ENCODE peak calls at places on chromosomes 5 and 9, in nine cellular contexts. O is fibroblast of lung; Y is adipocyte; M is mesendoderm; X is GM12865; Z is cardiac muscle cell; D is AG10803; A is heart left ventricle; H is CD4-positive, alpha-beta memory T cell. B is an unnamed sample.

GRCh38 chr9:4277531-4277991 is 22.3 kb downstream of the GLIS3 start:
- DNase-seq in Y (peak; percentile 43), Z (peak; percentile 28), D (no peak), M (no peak), O (peak; percentile 72), X (no peak), A (no peak), H (no peak), B (no peak)

GRCh38 chr5:106415541-106415940 is 1255.2 kb downstream of the EFNA5 start:
- DNase-seq in A (no peak), Y (peak; percentile 84), H (no peak), X (no peak), M (no peak), D (peak; percentile 88), Z (peak; percentile 20), O (peak; percentile 95), B (no peak)

GRCh38 chr5:151020304-151021031 is at the start of gene GPX3:
- DNase-seq in H (peak; percentile 17), O (peak; percentile 56), M (peak; percentile 93), A (peak; percentile 97), X (no peak), Y (peak; percentile 76), Z (peak; percentile 59), D (peak; percentile 34), B (no peak)

GRCh38 chr5:139650031-139650688 is 2.0 kb downstream of the CXXC5 start:
- DNase-seq in A (peak; percentile 70), M (peak; percentile 74), Z (no peak), Y (peak; percentile 76), O (no peak), H (no peak), X (peak; percentile 60), D (no peak), B (no peak)

GRCh38 chr9:129866373-129867137 is 31.3 kb downstream of the USP20 start:
- DNase-seq in Z (no peak), H (peak; percentile 70), O (no peak), X (no peak), Y (no peak), D (no peak), A (no peak), M (no peak), B (peak; percentile 89)

GRCh38 chr9:31210982-31211570 is 1173.4 kb upstream of the ACO1 start:
- DNase-seq in X (no peak), M (peak; percentile 40), D (no peak), O (no peak), H (no peak), Y (no peak), A (no peak), Z (peak; percentile 45), B (no peak)

GRCh38 chr5:75716715-75717081 is 539 bp downstream of the POC5 start:
- DNase-seq in O (no peak), D (no peak), M (no peak), Z (no peak), A (no peak), Y (no peak), X (no peak), H (no peak), B (no peak)

GRCh38 chr9:81665514-81665838 is 23.9 kb downstream of the TLE1 start:
- DNase-seq in A (no peak), M (peak; percentile 85), O (no peak), Y (peak; percentile 11), Z (no peak), D (no peak), H (no peak), X (no peak), B (no peak)

GRCh38 chr9:110541950-110542349 is 37.6 kb downstream of the SVEP1 start:
- DNase-seq in D (peak; percentile 29), X (no peak), H (no peak), Z (peak; percentile 68), M (no peak), O (no peak), A (no peak), Y (peak; percentile 34), B (no peak)

GRCh38 chr9:33458444-33458843 is 11.1 kb upstream of the AQP3 start:
- DNase-seq in D (no peak), Z (no peak), X (peak; percentile 58), O (peak; percentile 40), H (peak; percentile 56), A (no peak), M (peak; percentile 80), Y (no peak), B (peak; percentile 63)

GRCh38 chr9:84140535-84141101 is 160.0 kb downstream of the RMI1 start:
- DNase-seq in Y (peak; percentile 43), D (no peak), X (peak; percentile 27), H (peak; percentile 7), O (peak; percentile 12), M (peak; percentile 14), Z (peak; percentile 40), A (no peak), B (no peak)

GRCh38 chr5:80516826-80517225 is 28.9 kb downstream of the FAM151B start:
- DNase-seq in X (peak; percentile 31), Z (peak; percentile 72), O (peak; percentile 91), H (no peak), D (peak; percentile 46), Y (peak; percentile 72), A (no peak), M (no peak), B (no peak)

GRCh38 chr5:154962494-154962893 is 21.6 kb downstream of the MRPL22 start:
- DNase-seq in M (no peak), Y (no peak), A (no peak), X (peak; percentile 50), Z (no peak), H (no peak), O (peak; percentile 48), D (peak; percentile 9), B (no peak)

GRCh38 chr5:110034076-110034475 is 344.3 kb downstream of the MAN2A1 start:
- DNase-seq in O (no peak), Z (no peak), A (no peak), D (no peak), Y (no peak), X (no peak), M (no peak), H (no peak), B (no peak)

GRCh38 chr9:93354451-93354850 is 97.0 kb upstream of the FAM120A start:
- DNase-seq in Z (no peak), A (no peak), O (peak; percentile 32), M (peak; percentile 82), Y (no peak), H (no peak), X (no peak), D (no peak), B (no peak)

GRCh38 chr5:141825836-141826560 is 52.2 kb downstream of the PCDH1 start:
- DNase-seq in Y (peak; percentile 10), H (peak; percentile 4), O (no peak), A (no peak), D (no peak), M (no peak), X (peak; percentile 21), Z (no peak), B (no peak)

GRCh38 chr9:28053378-28053777 is 480.1 kb upstream of the C9orf72 start:
- DNase-seq in X (no peak), M (peak; percentile 40), Y (no peak), H (no peak), O (no peak), D (no peak), Z (no peak), A (no peak), B (no peak)

GRCh38 chr5:10460252-10460906 is 18.7 kb downstream of the ROPN1L start:
- DNase-seq in A (peak; percentile 94), H (no peak), M (no peak), D (peak; percentile 41), Z (peak; percentile 30), O (no peak), Y (peak; percentile 53), X (no peak), B (no peak)

GRCh38 chr5:102666164-102666951 is 88.7 kb upstream of the PAM start:
- DNase-seq in M (peak; percentile 71), O (peak; percentile 61), X (no peak), Z (peak; percentile 3), H (no peak), Y (peak; percentile 24), A (no peak), D (peak; percentile 75), B (no peak)

GRCh38 chr9:91044354-91044753 is 242.7 kb downstream of the SYK start:
- DNase-seq in D (no peak), A (no peak), O (no peak), H (no peak), Z (no peak), Y (no peak), X (no peak), M (no peak), B (no peak)

GRCh38 chr9:16864741-16865434 is 5.6 kb downstream of the BNC2 start:
- DNase-seq in M (no peak), A (no peak), O (peak; percentile 83), Y (peak; percentile 57), X (no peak), D (peak; percentile 62), H (no peak), Z (peak; percentile 50), B (no peak)

GRCh38 chr9:95023217-95024003 is 294.1 kb downstream of the FANCC start:
- DNase-seq in A (peak; percentile 62), H (no peak), Z (peak; percentile 71), O (peak; percentile 96), Y (peak; percentile 75), D (peak; percentile 83), X (no peak), M (no peak), B (no peak)

GRCh38 chr9:117707561-117707960 is 3.4 kb downstream of the TLR4 start:
- DNase-seq in D (no peak), H (no peak), A (no peak), O (no peak), X (no peak), Z (no peak), M (no peak), Y (peak; percentile 45), B (no peak)
- H3K4me3 ChIP-seq in D (no peak overlapping the region), H (no peak overlapping the region), A (peak overlapping the region; percentile 72), O (no peak overlapping the region), X (no peak overlapping the region), Z (no peak overlapping the region), M (no peak overlapping the region), Y (peak overlapping the region; percentile 88), B (no peak overlapping the region)

DNA sequence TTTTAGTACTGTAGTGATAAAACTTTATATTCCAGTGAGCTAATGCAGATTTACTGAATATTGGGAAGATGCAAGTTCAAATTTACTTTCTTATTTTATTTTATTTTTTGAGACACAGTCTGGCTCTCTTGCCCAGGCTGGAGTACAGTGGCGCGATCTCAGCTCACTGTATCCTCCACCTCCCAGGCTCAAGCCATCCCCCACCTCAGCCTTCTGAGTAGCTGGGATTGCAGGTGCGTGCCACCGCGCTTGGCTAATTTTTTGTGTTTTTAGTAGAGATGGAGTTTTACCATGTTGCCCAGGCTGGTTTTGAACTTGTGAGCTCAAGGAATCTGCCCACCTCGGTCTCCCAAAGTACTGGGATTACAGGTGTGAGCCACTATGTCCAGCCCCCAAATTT is 9.9 kb downstream of the PHAX start:
- DNase-seq in X (no peak), A (no peak), Y (no peak), M (no peak), Z (no peak), D (no peak), H (no peak), O (no peak), B (no peak)
- H3K4me3 ChIP-seq in X (no peak overlapping the region), A (no peak overlapping the region), Y (no peak overlapping the region), M (no peak overlapping the region), Z (no peak overlapping the region), D (no peak overlapping the region), H (no peak overlapping the region), O (no peak overlapping the region), B (no peak overlapping the region)

GRCh38 chr5:56585973-56586740 is 229.2 kb upstream of the MAP3K1 start:
- DNase-seq in Y (peak; percentile 13), M (no peak), X (no peak), A (peak; percentile 78), Z (peak; percentile 66), H (peak; percentile 16), D (no peak), O (peak; percentile 13), B (peak; percentile 65)
- H3K4me3 ChIP-seq in Y (peak overlapping the region; percentile 21), M (no peak overlapping the region), X (no peak overlapping the region), A (peak overlapping the region; percentile 45), Z (no peak overlapping the region), H (no peak overlapping the region), D (no peak overlapping the region), O (no peak overlapping the region), B (peak overlapping the region; percentile 18)

GRCh38 chr5:171337207-171337562 is 28.1 kb downstream of the TLX3 start:
- DNase-seq in A (no peak), Y (no peak), D (no peak), X (no peak), M (no peak), H (no peak), Z (no peak), O (no peak), B (no peak)
- H3K4me3 ChIP-seq in A (peak overlapping the region; percentile 56), Y (peak overlapping the region; percentile 83), D (peak overlapping the region; percentile 65), X (no peak overlapping the region), M (no peak overlapping the region), H (no peak overlapping the region), Z (no peak overlapping the region), O (peak overlapping the region; percentile 14), B (no peak overlapping the region)